ENCODE peak calls at places on chromosomes 5 and 9, in nine cellular contexts. L, J, Z, E, F, A, R, I and S are unnamed samples.

GRCh38 chr9:92887880-92888338 is 10.1 kb upstream of the ZNF484 start:
- DNase-seq in F (no peak), I (no peak), J (no peak), E (no peak), Z (no peak), R (no peak), L (no peak), A (no peak), S (no peak)

GRCh38 chr5:318341-318897 is 3.1 kb upstream of the AHRR start:
- DNase-seq in A (no peak), R (peak), J (peak), F (peak), I (no peak), L (no peak), E (no peak), Z (peak), S (no peak)

GRCh38 chr9:98149422-98149821 is 30.4 kb upstream of the TRIM14 start:
- DNase-seq in A (peak), J (no peak), Z (no peak), F (no peak), R (no peak), I (no peak), L (no peak), E (no peak), S (no peak)

GRCh38 chr9:89494199-89494598 is 3.7 kb downstream of the SEMA4D start:
- DNase-seq in I (no peak), A (no peak), R (no peak), F (no peak), J (no peak), E (no peak), Z (no peak), L (no peak), S (no peak)

GRCh38 chr5:14189680-14190079 is 46.5 kb downstream of the TRIO start:
- DNase-seq in A (no peak), Z (no peak), I (no peak), L (no peak), R (no peak), J (no peak), E (no peak), F (no peak), S (no peak)

GRCh38 chr5:153784277-153784676 is 254.4 kb downstream of the FAM114A2 start:
- DNase-seq in E (no peak), R (no peak), J (no peak), I (no peak), Z (no peak), F (no peak), L (no peak), A (no peak), S (no peak)

GRCh38 chr5:118791986-118792734 is 196.2 kb downstream of the DTWD2 start:
- DNase-seq in Z (peak), L (no peak), E (no peak), J (no peak), R (peak), F (peak), A (peak), I (no peak), S (no peak)

GRCh38 chr5:176320577-176320976 is 41.0 kb downstream of the KIAA1191 start:
- DNase-seq in Z (no peak), I (no peak), E (no peak), R (no peak), A (no peak), J (no peak), F (no peak), L (no peak), S (no peak)

GRCh38 chr9:120616961-120617636 is 37.1 kb upstream of the CDK5RAP2 start:
- DNase-seq in F (no peak), Z (no peak), J (no peak), L (no peak), I (no peak), R (no peak), A (no peak), E (no peak), S (no peak)

GRCh38 chr5:124883686-124884085 is 137.2 kb upstream of the ZNF608 start:
- DNase-seq in L (no peak), I (no peak), F (peak), Z (no peak), J (no peak), A (no peak), E (no peak), R (no peak), S (no peak)

GRCh38 chr5:56460681-56461191 is 227.6 kb upstream of the ANKRD55 start:
- DNase-seq in I (no peak), L (no peak), F (no peak), R (no peak), J (no peak), A (no peak), Z (no peak), E (no peak), S (no peak)

GRCh38 chr9:85212887-85213286 is 528.9 kb downstream of the AGTPBP1 start:
- DNase-seq in E (no peak), I (no peak), R (no peak), L (no peak), Z (peak), F (no peak), J (no peak), A (no peak), S (no peak)

GRCh38 chr5:178331491-178331981 is 98.9 kb upstream of the PHYKPL start:
- DNase-seq in E (no peak), R (no peak), L (peak), I (peak), Z (no peak), A (peak), J (peak), F (peak), S (peak)

DNA sequence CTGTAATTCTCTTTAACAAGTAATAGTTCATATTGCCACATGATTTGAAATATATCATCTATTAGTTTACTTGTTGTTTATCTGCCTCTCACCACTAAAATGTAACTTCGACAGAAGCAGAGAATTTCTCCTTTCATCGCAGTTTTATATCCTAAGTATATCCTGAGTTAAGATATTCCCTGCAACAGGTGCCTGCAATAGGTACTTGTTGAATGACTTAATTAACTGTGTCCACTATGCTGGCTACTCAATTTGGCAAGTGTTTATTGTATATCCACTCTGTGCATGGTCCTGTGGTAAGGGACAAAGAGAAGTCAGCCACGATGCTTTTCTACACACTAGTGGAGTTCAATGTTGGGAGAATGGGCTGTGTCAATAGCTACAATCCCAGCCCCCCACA is 108.5 kb downstream of the PSAT1 start:
- DNase-seq in J (no peak), E (no peak), I (no peak), A (no peak), L (no peak), R (no peak), Z (no peak), F (no peak), S (no peak)
- H3K27ac ChIP-seq in J (no peak), E (no peak), I (no peak), A (no peak), L (no peak), R (no peak), Z (no peak), F (no peak), S (no peak)

DNA sequence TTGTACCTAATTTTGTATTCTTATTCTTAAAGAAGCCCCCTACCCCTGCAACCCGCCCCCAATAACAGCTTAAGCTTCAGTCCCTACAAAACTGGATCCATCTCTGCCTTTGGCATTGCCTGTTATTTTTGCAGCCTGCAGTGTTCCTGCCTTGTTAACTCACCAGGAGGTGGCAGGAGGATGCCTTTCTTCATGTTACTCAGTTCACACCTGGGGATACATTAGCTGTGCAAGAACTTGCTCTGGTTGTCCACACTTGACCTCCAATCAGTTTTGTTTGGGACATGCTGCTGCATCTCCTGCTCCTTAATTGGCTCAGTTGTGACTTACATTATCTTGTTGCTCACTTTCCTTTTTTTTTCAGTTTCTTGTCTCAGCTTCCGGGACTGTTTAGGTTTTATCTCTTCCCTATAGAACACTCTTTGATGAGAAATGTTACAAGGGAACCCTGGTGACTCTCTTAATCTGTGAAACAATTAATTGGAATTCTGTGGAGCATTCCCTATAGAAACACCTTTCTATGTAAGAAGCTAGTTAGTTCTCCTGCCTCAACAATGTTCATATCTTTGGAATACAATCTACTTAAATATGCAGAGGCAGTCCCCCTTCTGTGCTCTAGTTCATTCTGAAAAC is 467.7 kb upstream of the ACO1 start:
- DNase-seq in Z (no peak), J (no peak), L (no peak), I (no peak), E (no peak), A (no peak), R (no peak), F (peak), S (no peak)
- TF ChIP-seq CTCF in Z (no peak), J (no peak), L (no peak), I (no peak), E (no peak), A (no peak), R (no peak), F (peak), S (no peak)

GRCh38 chr9:116331241-116331640 is 177.7 kb downstream of the PAPPA start:
- DNase-seq in E (no peak), I (no peak), J (no peak), L (no peak), A (no peak), R (no peak), F (no peak), Z (no peak), S (no peak)

GRCh38 chr9:116333254-116333653 is 179.7 kb downstream of the PAPPA start:
- DNase-seq in I (no peak), Z (no peak), A (no peak), J (no peak), F (no peak), E (no peak), R (no peak), L (no peak), S (no peak)

GRCh38 chr9:116334581-116335150 is 181.1 kb downstream of the PAPPA start:
- DNase-seq in Z (no peak), I (no peak), R (no peak), A (no peak), E (no peak), F (no peak), J (no peak), L (no peak), S (no peak)

GRCh38 chr9:116329470-116329869 is 175.9 kb downstream of the PAPPA start:
- DNase-seq in R (no peak), F (no peak), J (no peak), Z (no peak), A (no peak), L (no peak), E (no peak), I (no peak), S (no peak)

GRCh38 chr9:116332090-116332489 is 178.5 kb downstream of the PAPPA start:
- DNase-seq in J (no peak), E (no peak), Z (no peak), R (no peak), I (no peak), L (no peak), A (no peak), F (no peak), S (no peak)
- H3K4me3 ChIP-seq in J (no peak), E (no peak), Z (no peak), R (no peak), I (no peak), L (no peak), A (no peak), F (no peak), S (no peak)

GRCh38 chr5:53194086-53194485 is 84.5 kb upstream of the MOCS2 start:
- DNase-seq in I (no peak), L (no peak), E (no peak), Z (no peak), R (no peak), A (no peak), J (no peak), F (no peak), S (no peak)

GRCh38 chr5:53191766-53192165 is 82.2 kb upstream of the MOCS2 start:
- DNase-seq in L (no peak), I (no peak), A (no peak), F (no peak), J (no peak), E (no peak), Z (no peak), R (no peak), S (no peak)
- H3K27ac ChIP-seq in L (no peak), I (no peak), A (no peak), F (no peak), J (no peak), E (no peak), Z (no peak), R (no peak), S (no peak)

GRCh38 chr9:69307446-69308216 is 17.4 kb upstream of the ENTREP1 start:
- DNase-seq in A (no peak), F (no peak), J (no peak), I (no peak), L (no peak), E (no peak), Z (peak), R (no peak), S (no peak)
- TF ChIP-seq CTCF in A (no peak), F (no peak), J (no peak), I (peak), L (no peak), E (no peak), Z (no peak), R (no peak), S (peak)

DNA sequence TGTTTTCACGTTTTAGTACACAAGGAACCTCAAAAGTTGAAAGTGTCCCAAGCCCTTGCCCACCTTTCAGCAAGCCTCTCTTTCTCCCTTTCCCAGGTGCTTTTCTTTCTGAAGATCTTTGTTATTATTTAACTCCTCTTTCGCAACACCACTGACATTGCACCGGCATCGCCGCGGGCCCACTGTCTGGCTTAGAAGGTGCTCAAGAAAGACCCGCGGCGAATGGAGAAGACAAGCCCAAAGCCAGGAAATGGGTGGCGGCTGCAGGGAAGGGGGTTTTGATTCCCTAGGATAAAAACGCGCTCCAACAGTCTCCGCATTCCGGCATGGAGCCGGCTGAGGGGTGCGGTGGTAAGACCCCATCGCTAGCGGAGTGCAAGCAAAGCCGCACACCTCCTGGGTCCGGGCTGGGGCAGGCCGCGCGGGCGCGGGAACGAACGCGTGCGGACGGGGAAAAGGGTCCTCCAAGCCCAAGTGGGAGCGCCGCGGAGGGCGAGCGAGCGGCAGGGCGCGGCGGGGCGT is 403 bp upstream of the AFAP1L1 start:
- DNase-seq in Z (no peak), F (no peak), A (no peak), J (peak), R (peak), I (no peak), L (no peak), E (no peak), S (no peak)
- H3K4me3 ChIP-seq in Z (peak), F (peak), A (peak), J (peak), R (peak), I (peak), L (peak), E (peak), S (peak)

GRCh38 chr5:116536279-116537161 is 38.1 kb downstream of the SEMA6A start:
- DNase-seq in I (no peak), R (no peak), J (no peak), Z (no peak), A (peak), E (no peak), F (no peak), L (no peak), S (no peak)
- H3K27ac ChIP-seq in I (no peak), R (no peak), J (peak), Z (no peak), A (peak), E (peak), F (no peak), L (no peak), S (no peak)

GRCh38 chr9:72364679-72365524 is at the start of gene ZFAND5:
- DNase-seq in I (peak), R (peak), F (peak), J (peak), Z (peak), E (peak), L (peak), A (peak), S (peak)

GRCh38 chr9:72362680-72363139 is 2.3 kb downstream of the ZFAND5 start:
- DNase-seq in J (no peak), Z (peak), I (peak), A (peak), L (peak), E (peak), R (peak), F (peak), S (no peak)

GRCh38 chr9:72363226-72363625 is 1.8 kb downstream of the ZFAND5 start:
- DNase-seq in L (no peak), R (peak), E (no peak), F (no peak), I (no peak), A (no peak), Z (no peak), J (no peak), S (no peak)

GRCh38 chr9:72363908-72364678 is 915 bp downstream of the ZFAND5 start:
- DNase-seq in A (peak), Z (no peak), E (peak), I (peak), J (peak), F (peak), L (peak), R (peak), S (peak)

DNA sequence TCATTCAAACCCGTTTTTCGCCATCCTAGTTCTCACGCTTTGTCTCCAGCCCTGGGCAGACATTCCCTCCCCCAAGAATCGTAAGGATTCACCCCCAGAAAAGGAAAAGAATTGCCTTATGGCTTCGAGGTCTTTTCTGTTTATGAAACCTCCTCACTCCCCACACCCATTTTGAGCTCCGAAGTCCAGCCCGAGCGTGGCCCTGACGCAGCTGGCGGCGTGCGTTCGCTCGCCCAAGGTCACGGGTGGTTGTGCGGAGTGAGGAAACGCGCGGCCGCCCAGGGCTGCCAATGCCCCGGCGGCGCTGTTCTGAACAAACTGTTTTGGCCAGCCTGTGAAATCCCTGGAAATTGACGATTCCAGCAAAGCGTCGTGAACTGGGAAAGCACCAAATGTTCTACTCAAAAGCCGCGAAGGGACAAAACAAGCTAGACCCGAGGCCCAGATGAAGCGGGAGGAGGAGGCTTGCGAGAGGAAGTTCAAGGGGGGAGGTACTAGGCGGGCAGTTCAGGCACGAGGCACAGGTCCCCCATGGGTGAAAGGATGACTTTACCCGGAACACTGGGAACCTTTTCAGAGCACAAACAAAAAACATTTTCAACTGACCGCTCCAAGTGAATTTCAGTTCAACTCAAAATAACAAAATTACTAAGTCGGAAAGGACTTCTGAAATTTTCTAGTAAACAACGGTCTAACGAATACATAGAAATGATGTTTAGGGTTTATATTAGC is 683 bp upstream of the ZFAND5 start:
- DNase-seq in F (peak), R (peak), A (peak), Z (peak), J (peak), I (peak), E (peak), L (peak), S (peak)
- TF ChIP-seq CTCF in F (peak), R (no peak), A (no peak), Z (peak), J (no peak), I (peak), E (peak), L (no peak), S (peak)